ENCODE peak calls at places on chromosome 12, in ten cellular contexts. D, G, Z, P, A, F, W, I, N and U are unnamed samples.

GRCh38 chr12:124375141-124375788 is 80.4 kb downstream of the RFLNA start:
- DNase-seq in P (no peak), F (no peak), N (no peak), Z (no peak), A (no peak), D (no peak), W (no peak), I (no peak), G (no peak), U (no peak)

GRCh38 chr12:132266370-132266769 is 63.0 kb downstream of the GALNT9 start:
- DNase-seq in A (peak; percentile 2), W (no peak), P (no peak), D (no peak), I (no peak), N (no peak), Z (no peak), F (no peak), G (no peak), U (no peak)

GRCh38 chr12:62654558-62655241 is 188.1 kb downstream of the MON2 start:
- DNase-seq in Z (no peak), W (no peak), P (no peak), I (no peak), N (no peak), G (no peak), D (no peak), A (no peak), F (no peak), U (no peak)

GRCh38 chr12:51244269-51244668 is 5.6 kb downstream of the DAZAP2 start:
- DNase-seq in Z (no peak), N (no peak), F (no peak), D (no peak), I (no peak), W (no peak), P (no peak), A (no peak), G (no peak), U (no peak)

GRCh38 chr12:13238204-13238603 is 41.7 kb downstream of the EMP1 start:
- DNase-seq in A (no peak), Z (no peak), F (no peak), N (no peak), P (no peak), D (no peak), W (no peak), I (no peak), G (no peak), U (no peak)

GRCh38 chr12:106309671-106310313 is 7.3 kb downstream of the TCP11L2 start:
- DNase-seq in D (no peak), W (no peak), I (no peak), Z (no peak), N (no peak), A (no peak), P (no peak), G (no peak), F (no peak), U (no peak)

GRCh38 chr12:109589240-109589590 is 15.6 kb downstream of the MVK start:
- DNase-seq in N (no peak), I (no peak), D (no peak), G (no peak), Z (no peak), F (no peak), A (no peak), P (no peak), W (no peak), U (no peak)

GRCh38 chr12:17918013-17918412 is 172.0 kb downstream of the RERGL start:
- DNase-seq in Z (no peak), W (no peak), D (no peak), P (no peak), N (no peak), G (no peak), I (no peak), A (no peak), F (no peak), U (no peak)

GRCh38 chr12:67630373-67631088 is 18.0 kb upstream of the DYRK2 start:
- DNase-seq in G (peak; percentile 9), Z (peak; percentile 59), D (no peak), I (peak; percentile 61), F (peak; percentile 90), P (no peak), A (peak; percentile 21), W (no peak), N (no peak), U (peak; percentile 85)

GRCh38 chr12:20206410-20206809 is 161.9 kb upstream of the PDE3A start:
- DNase-seq in F (no peak), P (no peak), W (no peak), I (no peak), A (no peak), Z (no peak), G (no peak), N (no peak), D (no peak), U (no peak)

GRCh38 chr12:70919597-70920035 is 922 bp downstream of the PTPRR start:
- DNase-seq in A (no peak), I (peak; percentile 59), N (no peak), D (no peak), G (no peak), F (no peak), W (no peak), Z (no peak), P (no peak), U (no peak)

GRCh38 chr12:71755146-71755892 is 656 bp downstream of the RAB21 start:
- DNase-seq in F (no peak), N (no peak), Z (no peak), W (peak; percentile 46), G (no peak), A (no peak), D (peak; percentile 35), P (no peak), I (peak; percentile 66), U (peak; percentile 77)

GRCh38 chr12:6816598-6816997 is 5.0 kb upstream of the GPR162 start:
- DNase-seq in P (no peak), W (no peak), A (no peak), G (no peak), Z (no peak), I (no peak), F (no peak), N (no peak), D (no peak), U (no peak)

GRCh38 chr12:81727387-81727786 is 31.8 kb downstream of the PPFIA2 start:
- DNase-seq in W (no peak), G (no peak), F (no peak), I (no peak), A (no peak), N (no peak), P (no peak), Z (no peak), D (no peak), U (no peak)

GRCh38 chr12:67592228-67593011 is 56.1 kb upstream of the DYRK2 start:
- DNase-seq in G (no peak), N (peak; percentile 54), Z (no peak), A (no peak), F (no peak), P (no peak), I (no peak), D (no peak), W (no peak), U (peak; percentile 53)

GRCh38 chr12:48029811-48030650 is 25.8 kb upstream of the COL2A1 start:
- DNase-seq in N (no peak), W (no peak), P (no peak), G (no peak), I (no peak), A (no peak), Z (no peak), F (peak; percentile 11), D (no peak), U (no peak)

GRCh38 chr12:28936711-28937110 is 212.4 kb upstream of the FAR2 start:
- DNase-seq in N (no peak), G (no peak), P (no peak), I (no peak), A (no peak), D (no peak), Z (no peak), W (no peak), F (no peak), U (no peak)

GRCh38 chr12:3634348-3634747 is 118.6 kb downstream of the CRACR2A start:
- DNase-seq in W (no peak), F (no peak), Z (no peak), I (no peak), P (no peak), N (no peak), G (no peak), D (no peak), A (no peak), U (no peak)

GRCh38 chr12:52821826-52822660 is 8.1 kb upstream of the KRT4 start:
- DNase-seq in I (no peak), A (no peak), D (no peak), Z (peak; percentile 51), F (no peak), N (no peak), G (no peak), P (no peak), W (no peak), U (no peak)

GRCh38 chr12:32296541-32296940 is 102.8 kb upstream of the FGD4 start:
- DNase-seq in A (no peak), F (no peak), W (no peak), P (no peak), N (no peak), I (no peak), G (no peak), D (no peak), Z (no peak), U (no peak)

GRCh38 chr12:113747048-113747447 is 219.1 kb downstream of the RBM19 start:
- DNase-seq in D (no peak), I (no peak), Z (no peak), A (no peak), N (peak; percentile 25), P (no peak), G (no peak), W (no peak), F (no peak), U (no peak)

GRCh38 chr12:95978351-95978750 is 17.8 kb downstream of the HAL start:
- DNase-seq in P (no peak), Z (no peak), I (no peak), N (no peak), A (no peak), G (no peak), F (no peak), D (no peak), W (no peak), U (no peak)

GRCh38 chr12:62738105-62738504 is 196.8 kb downstream of the PPM1H start:
- DNase-seq in N (no peak), I (no peak), D (no peak), F (no peak), A (no peak), Z (no peak), G (no peak), P (no peak), W (no peak), U (no peak)

GRCh38 chr12:67155863-67156262 is 113.3 kb upstream of the CAND1 start:
- DNase-seq in G (no peak), I (no peak), W (no peak), F (no peak), D (no peak), Z (no peak), A (no peak), P (no peak), N (no peak), U (no peak)

GRCh38 chr12:12439636-12440035 is 82.8 kb downstream of the BORCS5 start:
- DNase-seq in I (no peak), D (no peak), G (no peak), W (no peak), Z (no peak), P (no peak), F (no peak), A (no peak), N (no peak), U (no peak)

GRCh38 chr12:52677126-52677525 is 3.1 kb downstream of the KRT1 start:
- DNase-seq in Z (no peak), F (no peak), P (no peak), G (no peak), I (no peak), A (no peak), N (no peak), D (no peak), W (no peak), U (no peak)

GRCh38 chr12:49673446-49674317 is 33.5 kb downstream of the FMNL3 start:
- DNase-seq in G (peak; percentile 91), Z (peak; percentile 85), F (no peak), A (peak; percentile 91), W (peak; percentile 78), N (peak; percentile 91), P (peak; percentile 57), I (no peak), D (no peak), U (peak; percentile 49)

GRCh38 chr12:66321433-66321832 is 19.1 kb downstream of the HELB start:
- DNase-seq in N (no peak), D (no peak), W (no peak), A (no peak), P (no peak), Z (no peak), F (no peak), I (no peak), G (no peak), U (no peak)